ENCODE peak calls at places on chromosomes 4 and X, in eight cellular contexts. S is spleen; I is fibroblast of the aortic adventitia; L is dorsolateral prefrontal cortex; F is GM10248; T is CD8-positive, alpha-beta memory T cell; B is stimulated activated CD4-positive, alpha-beta T cell treated with anti-CD3 and anti-CD28 coated beads, Interleukin-15, amount 100 ng/mL, for 1 hour; C is activated T-cell treated with anti-CD3 and anti-CD28 coated beads for 1 hour. E is an unnamed sample.

GRCh38 chr4:186554485-186554884 is 882 bp downstream of the MTNR1A start:
- DNase-seq in L (no peak), B (no peak), C (no peak), F (no peak), I (no peak), S (peak; percentile 44), T (no peak), E (peak; percentile 38)

GRCh38 chr4:4673070-4673469 is 131.2 kb upstream of the STX18 start:
- DNase-seq in T (no peak), B (no peak), C (no peak), I (peak; percentile 38), F (no peak), S (no peak), L (no peak), E (no peak)

GRCh38 chr4:139599594-139600374 is 43.8 kb upstream of the SETD7 start:
- DNase-seq in S (no peak), B (no peak), F (no peak), T (no peak), L (no peak), I (peak; percentile 37), C (no peak), E (peak; percentile 72)

GRCh38 chrX:112874140-112874539 is 33.5 kb upstream of the AMOT start:
- DNase-seq in I (peak; percentile 0), T (no peak), L (no peak), C (no peak), B (no peak), S (no peak), F (no peak), E (no peak)

GRCh38 chr4:1241936-1242505 is 6.9 kb downstream of the CTBP1 start:
- DNase-seq in B (no peak), I (no peak), L (no peak), F (no peak), C (no peak), S (peak; percentile 70), T (no peak), E (no peak)

GRCh38 chr4:22991576-22991975 is 298.8 kb downstream of the GBA3 start:
- DNase-seq in F (no peak), S (no peak), C (no peak), T (no peak), B (no peak), L (no peak), I (no peak), E (no peak)

GRCh38 chrX:33434256-33435092 is 223.1 kb upstream of the DMD start:
- DNase-seq in I (peak; percentile 35), T (peak; percentile 1), B (no peak), C (peak; percentile 0), S (no peak), L (peak; percentile 74), F (peak; percentile 8), E (peak; percentile 60)

GRCh38 chr4:66688674-66689073 is 856.6 kb downstream of the CENPC start:
- DNase-seq in F (no peak), L (no peak), T (no peak), S (no peak), B (no peak), C (no peak), I (peak; percentile 80), E (peak; percentile 65)

GRCh38 chr4:139658185-139658584 is 7.4 kb upstream of the MGST2 start:
- DNase-seq in B (no peak), C (no peak), I (no peak), F (no peak), S (no peak), T (no peak), L (no peak), E (no peak)

GRCh38 chr4:146245899-146246298 is 31.6 kb downstream of the REELD1 start:
- DNase-seq in S (no peak), L (no peak), T (no peak), C (no peak), B (no peak), I (peak; percentile 77), F (no peak), E (no peak)

GRCh38 chr4:153205028-153205648 is 895 bp downstream of the TRIM2 start:
- DNase-seq in C (peak; percentile 11), F (no peak), I (no peak), S (no peak), B (no peak), L (no peak), T (peak; percentile 37), E (no peak)

GRCh38 chr4:25307596-25307995 is 5.0 kb upstream of the ZCCHC4 start:
- DNase-seq in C (no peak), S (no peak), F (no peak), T (no peak), B (no peak), I (no peak), L (no peak), E (no peak)

GRCh38 chr4:144171697-144172096 is 31.2 kb upstream of the GYPA start:
- DNase-seq in C (no peak), L (no peak), I (no peak), F (no peak), S (no peak), B (no peak), T (no peak), E (no peak)

GRCh38 chrX:110317820-110318663 is at the start of gene AMMECR1:
- DNase-seq in I (peak; percentile 73), F (peak; percentile 76), C (peak; percentile 67), L (peak; percentile 60), S (peak; percentile 94), T (peak; percentile 83), B (peak; percentile 55), E (peak; percentile 78)

GRCh38 chrX:14528629-14529287 is 578 bp upstream of the GLRA2 start:
- DNase-seq in C (peak; percentile 21), S (peak; percentile 56), I (peak; percentile 19), T (peak; percentile 6), B (no peak), F (peak; percentile 8), L (peak; percentile 78), E (peak; percentile 35)

GRCh38 chr4:139779653-139780052 is 114.0 kb downstream of the MGST2 start:
- DNase-seq in B (no peak), T (no peak), L (no peak), F (no peak), I (no peak), S (no peak), C (no peak), E (no peak)

GRCh38 chr4:138205531-138206233 is 36.5 kb downstream of the SLC7A11 start:
- DNase-seq in F (no peak), B (no peak), I (no peak), C (no peak), L (no peak), T (no peak), S (no peak), E (no peak)

GRCh38 chrX:148700021-148700420 is 199.6 kb downstream of the AFF2 start:
- DNase-seq in T (no peak), L (no peak), F (no peak), B (no peak), C (no peak), S (no peak), I (no peak), E (no peak)

GRCh38 chrX:29431895-29432294 is 783.5 kb upstream of the MAGEB2 start:
- DNase-seq in S (no peak), C (no peak), I (no peak), L (no peak), B (no peak), F (no peak), T (no peak), E (no peak)

GRCh38 chr4:129668092-129668491 is 572.1 kb downstream of the C4orf33 start:
- DNase-seq in S (no peak), L (no peak), B (no peak), T (no peak), F (no peak), C (no peak), I (no peak), E (no peak)

GRCh38 chr4:173218411-173219125 is 50.0 kb downstream of the GALNT7 start:
- DNase-seq in L (no peak), C (no peak), B (no peak), F (no peak), T (no peak), I (peak; percentile 36), S (no peak), E (peak; percentile 95)

GRCh38 chrX:139862208-139862607 is 70.6 kb downstream of the ATP11C start:
- DNase-seq in I (no peak), B (no peak), L (no peak), T (no peak), C (no peak), S (no peak), F (no peak), E (no peak)

GRCh38 chrX:2631743-2632532 is 59.2 kb upstream of the CD99 start:
- DNase-seq in L (no peak), S (no peak), I (no peak), B (no peak), C (no peak), F (no peak), T (no peak), E (no peak)

GRCh38 chr4:67483868-67484602 is 61.3 kb downstream of the CENPC start:
- DNase-seq in I (no peak), C (no peak), F (no peak), L (no peak), B (no peak), S (no peak), T (no peak), E (peak; percentile 92)

GRCh38 chrX:11185861-11186260 is 74.7 kb downstream of the HCCS start:
- DNase-seq in S (no peak), C (no peak), I (no peak), T (no peak), B (no peak), F (no peak), L (no peak), E (no peak)

GRCh38 chr4:154744341-154744948 is 645 bp downstream of the LRAT start:
- DNase-seq in T (no peak), I (no peak), L (no peak), C (no peak), F (no peak), S (no peak), B (no peak), E (no peak)

GRCh38 chr4:126986005-126986404 is 646.8 kb upstream of the INTU start:
- DNase-seq in F (no peak), T (no peak), I (no peak), C (no peak), L (no peak), B (no peak), S (no peak), E (no peak)

GRCh38 chrX:10190367-10190766 is 33.6 kb downstream of the CLCN4 start:
- DNase-seq in T (no peak), L (peak; percentile 52), F (peak; percentile 28), I (peak; percentile 88), S (no peak), C (no peak), B (no peak), E (peak; percentile 87)

E was measured in choroid plexus epithelial cell.